ENCODE peak calls at places on chromosomes 12 and 14, in four cellular contexts. S is GM12864, W is psoas muscle, E is epithelial cell of proximal tubule. M is an unnamed sample.

GRCh38 chr12:127909031-127909430 is 357.9 kb upstream of the TMEM132C start:
- DNase-seq in S (no peak), W (no peak), E (no peak), M (peak)

GRCh38 chr12:2876431-2877046 is 435 bp downstream of the FOXM1 start:
- DNase-seq in S (no peak), W (no peak), E (no peak), M (peak)

GRCh38 chr14:80136358-80136757 is 74.9 kb downstream of the DIO2 start:
- DNase-seq in S (no peak), W (no peak), E (no peak), M (no peak)

GRCh38 chr14:61211476-61212262 is 69.5 kb downstream of the TMEM30B start:
- DNase-seq in S (no peak), W (no peak), E (no peak), M (no peak)

GRCh38 chr14:93752980-93753561 is 35.2 kb downstream of the PRIMA1 start:
- DNase-seq in S (no peak), W (no peak), E (no peak), M (no peak)

GRCh38 chr12:115946867-115947695 is 330.4 kb downstream of the MED13L start:
- DNase-seq in S (no peak), W (no peak), E (no peak), M (no peak)

GRCh38 chr12:110641512-110641911 is 27.6 kb downstream of the TCTN1 start:
- DNase-seq in S (no peak), W (peak), E (no peak), M (no peak)

GRCh38 chr12:105738036-105738435 is 400.7 kb downstream of the NUAK1 start:
- DNase-seq in S (no peak), W (peak), E (no peak), M (peak)

GRCh38 chr14:65910108-65910507 is 497.6 kb downstream of the FUT8 start:
- DNase-seq in S (no peak), W (no peak), E (peak), M (peak)

GRCh38 chr12:52241205-52241842 is 8.3 kb downstream of the KRT7 start:
- DNase-seq in S (no peak), W (no peak), E (no peak), M (no peak)

GRCh38 chr14:25056688-25057078 is 6.7 kb upstream of the STXBP6 start:
- DNase-seq in S (no peak), W (no peak), E (no peak), M (peak)

GRCh38 chr12:46547421-46548340 is 175.1 kb upstream of the SLC38A2 start:
- DNase-seq in S (no peak), W (no peak), E (no peak), M (peak)

GRCh38 chr12:66304296-66304915 is 2.1 kb downstream of the HELB start:
- DNase-seq in S (no peak), W (no peak), E (no peak), M (no peak)

GRCh38 chr12:22722779-22723178 is 97.8 kb downstream of the ETNK1 start:
- DNase-seq in S (no peak), W (no peak), E (no peak), M (no peak)

GRCh38 chr12:81987351-81987750 is 228.2 kb upstream of the PPFIA2 start:
- DNase-seq in S (no peak), W (no peak), E (no peak), M (no peak)

GRCh38 chr12:10320643-10321042 is 13.0 kb downstream of the KLRD1 start:
- DNase-seq in S (no peak), W (no peak), E (no peak), M (no peak)

GRCh38 chr14:104585966-104586702 is 6.6 kb downstream of the C14orf180 start:
- DNase-seq in S (no peak), W (no peak), E (no peak), M (no peak)

GRCh38 chr12:13097526-13097925 is 5.9 kb downstream of the GSG1 start:
- DNase-seq in S (no peak), W (no peak), E (no peak), M (peak)

GRCh38 chr14:52402812-52403526 is 88.9 kb downstream of the PTGER2 start:
- DNase-seq in S (no peak), W (no peak), E (no peak), M (peak)

GRCh38 chr12:124678421-124678893 is 111.0 kb upstream of the NCOR2 start:
- DNase-seq in S (no peak), W (no peak), E (no peak), M (no peak)

GRCh38 chr14:104872469-104873341 is 7.6 kb downstream of the CEP170B start:
- DNase-seq in S (no peak), W (peak), E (no peak), M (peak)

GRCh38 chr12:73421832-73422231 is 1115.8 kb upstream of the ATXN7L3B start:
- DNase-seq in S (no peak), W (no peak), E (no peak), M (no peak)

GRCh38 chr14:99995700-99996356 is 69.4 kb upstream of the EVL start:
- DNase-seq in S (peak), W (peak), E (no peak), M (peak)

GRCh38 chr14:100150932-100151587 is 8.4 kb downstream of the DEGS2 start:
- DNase-seq in S (no peak), W (no peak), E (no peak), M (no peak)

GRCh38 chr12:26338574-26339572 is 143.5 kb downstream of the SSPN start:
- DNase-seq in S (no peak), W (no peak), E (peak), M (peak)

GRCh38 chr14:93859957-93860356 is 67.2 kb upstream of the FAM181A start:
- DNase-seq in S (no peak), W (peak), E (no peak), M (no peak)

GRCh38 chr14:34667007-34667406 is 37.1 kb upstream of the SNX6 start:
- DNase-seq in S (no peak), W (no peak), E (no peak), M (no peak)

GRCh38 chr14:34665785-34666425 is 36.0 kb upstream of the SNX6 start:
- DNase-seq in S (no peak), W (no peak), E (no peak), M (peak)

GRCh38 chr14:34660796-34661195 is 30.8 kb upstream of the SNX6 start:
- DNase-seq in S (no peak), W (no peak), E (no peak), M (no peak)

DNA sequence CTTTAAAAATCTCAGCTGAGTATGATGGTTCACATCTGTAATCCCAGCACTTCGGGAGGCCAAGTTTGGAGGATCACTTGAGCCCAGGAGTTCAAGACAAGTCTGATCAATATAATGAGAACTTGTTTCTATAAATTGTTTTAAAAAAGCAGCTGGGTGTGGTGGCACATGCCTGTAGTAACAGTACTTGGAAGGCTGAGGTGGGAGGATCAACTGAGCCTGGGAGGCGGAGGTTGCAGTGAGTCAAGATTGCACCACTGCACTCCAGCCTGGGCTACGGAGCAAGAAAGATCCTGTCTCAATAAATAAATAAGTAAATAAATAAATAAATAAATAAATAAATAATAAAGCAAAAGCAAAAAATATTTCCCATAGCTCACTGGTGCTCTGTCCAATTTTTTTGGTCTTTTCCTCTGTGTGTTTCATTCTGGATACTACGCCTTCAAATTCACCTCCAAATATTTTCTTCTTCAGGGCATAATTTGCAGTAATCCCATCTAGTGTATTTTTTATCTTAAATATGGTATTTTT is 32.7 kb upstream of the SNX6 start:
- DNase-seq in S (no peak), W (no peak), E (no peak), M (no peak)
- TF ChIP-seq CTCF in S (no peak), W (no peak), E (no peak), M (no peak)

DNA sequence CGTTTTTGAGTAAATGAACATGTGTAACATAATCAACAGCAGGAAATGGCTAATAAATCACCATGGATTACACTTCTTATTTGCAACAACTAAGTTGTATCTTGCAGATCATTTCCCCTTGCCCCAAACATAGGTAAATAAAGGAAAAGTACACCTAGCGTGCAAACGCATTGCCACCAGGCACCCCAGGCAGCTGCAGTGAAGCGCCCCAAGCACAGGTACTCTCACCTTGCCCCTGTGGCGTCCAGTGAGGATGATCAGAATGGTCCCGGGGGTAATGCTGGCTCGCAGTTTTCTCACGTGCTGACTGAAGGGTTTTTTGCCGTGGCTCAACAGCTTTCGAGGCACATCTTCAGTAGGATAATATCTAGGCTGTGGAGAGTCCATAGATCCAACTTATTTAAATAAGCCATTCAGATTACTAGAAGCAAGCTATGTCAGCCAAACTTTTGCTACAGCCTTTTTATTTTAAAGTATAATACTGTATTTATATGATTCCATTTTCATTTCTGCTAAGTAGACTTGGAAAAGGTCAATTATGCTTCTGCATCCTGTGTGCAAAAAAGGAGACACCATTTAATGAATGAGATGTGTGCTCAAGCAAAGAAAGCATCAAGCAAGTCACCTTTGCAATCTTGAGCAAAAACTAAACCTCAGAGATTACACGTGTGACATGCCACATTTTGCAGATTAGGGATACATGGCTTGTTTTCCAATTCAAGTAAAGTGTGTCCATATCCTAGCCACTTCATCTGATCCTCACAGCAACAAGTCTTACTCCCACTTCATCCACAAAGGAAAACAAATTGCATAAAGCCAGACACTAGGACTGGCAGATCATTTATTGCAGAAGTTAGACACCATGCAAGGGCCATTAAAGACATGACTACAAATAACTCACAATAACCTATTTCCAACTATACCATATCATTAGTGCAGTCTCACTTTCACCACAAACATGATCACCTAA is 2.6 kb downstream of the RPL6 start:
- DNase-seq in S (no peak), W (no peak), E (no peak), M (no peak)
- H3K4me3 ChIP-seq in S (peak), W (peak), E (no peak), M (no peak)

DNA sequence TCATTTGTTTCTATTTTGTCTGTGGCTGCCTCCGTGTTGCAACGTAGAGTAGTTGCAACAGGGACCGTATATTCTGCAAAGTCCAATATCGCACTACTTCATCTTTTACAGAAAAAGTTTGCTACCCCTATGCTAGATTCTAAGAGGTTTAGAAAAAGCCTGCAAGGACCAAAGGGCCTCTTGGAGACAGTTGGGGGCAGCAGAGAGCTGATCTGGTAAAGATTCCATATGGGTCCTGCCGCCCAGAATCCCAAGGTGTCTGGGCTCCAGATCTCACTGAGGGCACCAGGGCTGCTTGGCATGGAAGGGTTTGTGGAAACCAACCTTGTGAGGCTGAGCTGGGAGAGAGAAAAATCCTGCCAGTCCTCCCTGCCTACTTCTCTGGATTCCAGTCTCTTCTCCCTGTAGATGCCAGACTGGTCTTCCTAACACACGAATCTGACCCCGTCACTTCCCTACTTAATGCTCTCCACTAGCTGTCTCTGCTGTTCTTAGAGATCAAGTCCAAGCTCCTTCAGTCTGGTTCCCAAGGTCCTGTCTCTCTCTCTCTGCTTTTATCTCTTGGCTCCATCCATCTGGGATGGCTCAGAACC is 74.6 kb downstream of the GLRX5 start:
- DNase-seq in S (no peak), W (no peak), E (no peak), M (peak)
- TF ChIP-seq CTCF in S (peak), W (no peak), E (peak), M (peak)

DNA sequence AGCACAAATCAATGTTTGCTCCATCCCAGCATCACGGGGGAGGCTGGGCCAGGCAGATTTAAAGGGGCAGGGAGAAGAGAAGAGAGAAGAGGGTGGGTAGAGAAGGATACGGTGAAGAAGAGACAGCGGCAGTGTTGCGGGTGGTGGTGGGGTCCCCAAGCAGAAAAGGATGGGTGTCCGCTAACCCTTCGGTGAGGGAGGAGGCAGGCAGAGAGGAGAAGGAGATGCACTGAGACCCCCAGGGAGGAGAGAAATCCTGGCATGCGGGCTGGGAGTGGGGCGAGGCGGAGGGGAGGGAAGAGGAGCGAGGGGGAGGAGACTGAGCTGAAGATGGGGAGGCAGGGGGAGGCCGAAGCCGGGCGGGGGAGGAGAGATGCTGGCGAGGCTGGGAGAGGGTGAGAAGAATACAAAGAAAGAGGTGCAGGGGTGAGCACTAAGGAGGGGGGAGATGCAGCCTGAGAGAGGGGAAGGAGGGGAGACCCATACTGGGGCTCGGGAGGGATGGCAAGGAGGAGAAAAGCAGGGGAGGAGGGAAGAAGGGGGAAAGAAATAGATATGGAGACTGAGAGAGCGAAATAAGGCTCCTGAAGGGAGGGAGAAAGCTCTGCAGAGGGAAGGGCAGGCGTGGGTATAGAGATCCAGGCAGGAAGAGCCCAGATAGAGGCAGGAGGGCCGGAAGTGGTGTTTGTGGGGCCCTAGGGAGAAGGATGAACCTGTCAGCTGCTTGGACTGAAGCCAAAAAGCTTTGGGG is at the start of gene JPH4:
- DNase-seq in S (no peak), W (no peak), E (no peak), M (no peak)
- H3K4me3 ChIP-seq in S (peak), W (no peak), E (no peak), M (no peak)

DNA sequence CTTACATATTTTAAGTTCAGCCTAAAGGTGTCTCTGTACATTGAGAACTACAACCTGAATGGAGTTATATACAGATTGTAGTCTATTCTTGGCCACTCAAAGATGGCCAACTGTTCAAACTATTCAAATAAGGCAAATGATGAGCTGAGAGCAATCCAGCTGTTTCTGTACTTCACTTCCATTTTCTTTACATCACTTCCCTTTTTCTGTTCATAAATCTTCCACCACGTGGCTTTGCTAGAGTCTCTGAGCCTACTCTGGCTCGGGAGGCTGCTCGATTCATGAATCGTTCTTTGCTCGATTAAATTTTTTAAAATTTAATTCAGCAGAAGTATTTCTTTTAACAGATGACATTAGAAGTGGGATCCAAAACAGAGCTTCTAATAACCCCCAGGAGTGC is 879.7 kb downstream of the GALC start:
- DNase-seq in S (no peak), W (no peak), E (no peak), M (no peak)
- TF ChIP-seq CTCF in S (no peak), W (no peak), E (no peak), M (no peak)

GRCh38 chr12:109334887-109335286 is 12.8 kb upstream of the MYO1H start:
- DNase-seq in S (no peak), W (no peak), E (no peak), M (no peak)

GRCh38 chr12:109331546-109331945 is 16.2 kb upstream of the MYO1H start:
- DNase-seq in S (no peak), W (no peak), E (no peak), M (no peak)

DNA sequence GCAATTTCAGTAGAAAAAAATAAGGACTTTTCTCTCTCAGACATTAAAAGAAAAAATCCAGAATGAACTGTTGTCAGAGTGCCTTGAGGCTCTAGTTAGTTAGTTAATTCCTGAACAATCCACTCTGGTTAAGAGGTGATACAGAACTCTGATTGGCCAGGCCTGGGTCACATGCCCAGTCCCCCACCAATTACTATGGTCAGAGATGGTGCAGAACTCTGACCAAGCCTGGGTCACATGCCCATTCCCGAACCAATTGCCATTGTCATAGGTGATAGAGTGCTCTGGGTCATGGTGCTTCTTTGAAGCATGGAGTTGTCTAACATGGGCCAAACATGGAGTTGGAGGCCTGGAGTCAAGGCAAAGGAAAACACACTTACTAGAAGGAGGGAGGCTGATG is 11.1 kb upstream of the MYO1H start:
- DNase-seq in S (no peak), W (no peak), E (no peak), M (no peak)
- H3K4me3 ChIP-seq in S (no peak), W (no peak), E (no peak), M (no peak)

DNA sequence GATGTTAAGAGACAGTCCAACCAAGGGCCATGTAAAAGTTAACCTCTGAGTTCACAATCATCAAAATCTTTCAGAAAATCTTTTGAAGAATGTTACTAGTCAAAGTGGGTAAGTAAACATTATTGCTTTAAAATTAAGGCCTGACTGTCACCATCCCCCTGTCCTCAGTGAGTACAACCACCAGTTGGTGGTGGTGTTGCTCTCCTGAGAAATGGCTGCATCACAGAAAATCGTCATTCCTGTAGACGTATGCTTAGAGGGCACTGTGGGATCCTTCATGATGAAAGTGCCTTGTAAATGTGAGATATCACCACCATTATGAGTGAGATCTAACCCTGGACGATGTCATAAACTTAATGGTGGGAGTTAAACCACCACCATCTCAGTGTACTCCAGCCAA is 451.2 kb downstream of the RPS29 start:
- DNase-seq in S (no peak), W (no peak), E (no peak), M (no peak)
- TF ChIP-seq CTCF in S (no peak), W (no peak), E (no peak), M (no peak)

GRCh38 chr14:38206689-38207088 is 1.0 kb upstream of the SSTR1 start:
- DNase-seq in S (no peak), W (no peak), E (no peak), M (no peak)
- H3K4me3 ChIP-seq in S (no peak), W (no peak), E (no peak), M (no peak)

GRCh38 chr12:6643569-6644256 is 3.5 kb downstream of the ACRBP start:
- DNase-seq in S (no peak), W (no peak), E (no peak), M (no peak)

GRCh38 chr12:6646276-6647082 is 753 bp downstream of the ACRBP start:
- DNase-seq in S (no peak), W (no peak), E (no peak), M (no peak)

GRCh38 chr12:6644257-6644596 is 3.0 kb downstream of the ACRBP start:
- DNase-seq in S (no peak), W (no peak), E (no peak), M (no peak)

GRCh38 chr12:6647083-6647604 is at the start of gene ACRBP:
- DNase-seq in S (no peak), W (peak), E (no peak), M (peak)

GRCh38 chr12:6644903-6645302 is 2.3 kb downstream of the ACRBP start:
- DNase-seq in S (no peak), W (no peak), E (no peak), M (no peak)
- TF ChIP-seq CTCF in S (no peak), W (peak), E (peak), M (peak)